ENCODE peak calls at places on chromosomes 11 and 22, in seven cellular contexts. E is cardiac fibroblast; S is psoas muscle; W is body of pancreas; V is BJ; R is CD8-positive, alpha-beta memory T cell; L is CD8-positive, alpha-beta T cell. Z is an unnamed sample.

GRCh38 chr11:93569496-93569895 is 26.3 kb upstream of the SMCO4 start:
- DNase-seq in E (no peak), S (no peak), W (no peak), V (no peak), R (no peak), L (no peak), Z (no peak)

GRCh38 chr11:4484310-4484709 is 1.9 kb downstream of the OR52K1 start:
- DNase-seq in E (no peak), S (no peak), W (no peak), V (no peak), R (no peak), L (no peak), Z (no peak)

GRCh38 chr11:113529606-113530005 is 54.4 kb upstream of the DRD2 start:
- DNase-seq in E (no peak), S (no peak), W (no peak), V (no peak), R (no peak), L (no peak), Z (no peak)

GRCh38 chr22:24431309-24432034 is 4.1 kb downstream of the ADORA2A start:
- DNase-seq in E (no peak), S (no peak), W (no peak), V (no peak), R (no peak), L (no peak), Z (peak; percentile 86)

GRCh38 chr11:116331381-116331780 is 441.4 kb downstream of the BUD13 start:
- DNase-seq in E (no peak), S (no peak), W (no peak), V (no peak), R (no peak), L (no peak), Z (no peak)

GRCh38 chr11:22898036-22898435 is 37.8 kb upstream of the CCDC179 start:
- DNase-seq in E (no peak), S (no peak), W (no peak), V (no peak), R (no peak), L (no peak), Z (no peak)

GRCh38 chr11:76803811-76804600 is 20.9 kb downstream of the TSKU start:
- DNase-seq in E (peak; percentile 42), S (no peak), W (peak; percentile 11), V (no peak), R (no peak), L (no peak), Z (no peak)

GRCh38 chr11:119709638-119710346 is 19.2 kb downstream of the NECTIN1 start:
- DNase-seq in E (peak; percentile 75), S (no peak), W (no peak), V (peak; percentile 46), R (no peak), L (no peak), Z (no peak)

GRCh38 chr11:112227002-112227401 is 774 bp downstream of the PTS start:
- DNase-seq in E (peak; percentile 53), S (no peak), W (no peak), V (no peak), R (no peak), L (no peak), Z (no peak)

GRCh38 chr11:22707119-22707899 is 40.9 kb downstream of the GAS2 start:
- DNase-seq in E (no peak), S (no peak), W (no peak), V (no peak), R (no peak), L (no peak), Z (no peak)

GRCh38 chr11:128036006-128036405 is 551.4 kb downstream of the ETS1 start:
- DNase-seq in E (no peak), S (no peak), W (no peak), V (no peak), R (no peak), L (no peak), Z (no peak)

GRCh38 chr11:77270921-77271320 is 30.6 kb downstream of the GDPD4 start:
- DNase-seq in E (no peak), S (no peak), W (no peak), V (no peak), R (no peak), L (no peak), Z (no peak)

GRCh38 chr22:46518038-46518437 is 19.4 kb downstream of the CELSR1 start:
- DNase-seq in E (no peak), S (no peak), W (no peak), V (no peak), R (no peak), L (no peak), Z (no peak)

GRCh38 chr11:74948546-74948897 is 369 bp downstream of the XRRA1 start:
- DNase-seq in E (peak; percentile 36), S (no peak), W (no peak), V (no peak), R (no peak), L (no peak), Z (no peak)

GRCh38 chr11:119107538-119108150 is 500 bp downstream of the C2CD2L start:
- DNase-seq in E (no peak), S (no peak), W (no peak), V (no peak), R (no peak), L (no peak), Z (no peak)

GRCh38 chr11:380491-380890 is 11.2 kb downstream of the B4GALNT4 start:
- DNase-seq in E (no peak), S (no peak), W (no peak), V (no peak), R (no peak), L (no peak), Z (no peak)

GRCh38 chr11:35523351-35523768 is 2.1 kb downstream of the PAMR1 start:
- DNase-seq in E (peak; percentile 23), S (no peak), W (no peak), V (peak; percentile 53), R (no peak), L (no peak), Z (no peak)

GRCh38 chr22:46934172-46934745 is 171.8 kb downstream of the TBC1D22A start:
- DNase-seq in E (no peak), S (no peak), W (no peak), V (no peak), R (no peak), L (no peak), Z (no peak)

GRCh38 chr11:33000181-33000580 is 15.5 kb upstream of the DEPDC7 start:
- DNase-seq in E (peak; percentile 90), S (no peak), W (no peak), V (peak; percentile 67), R (no peak), L (no peak), Z (no peak)

GRCh38 chr22:41204066-41204465 is 1.0 kb upstream of the L3MBTL2 start:
- DNase-seq in E (no peak), S (no peak), W (no peak), V (no peak), R (no peak), L (no peak), Z (no peak)

GRCh38 chr11:59899532-59899931 is 20.9 kb downstream of the OOSP3 start:
- DNase-seq in E (no peak), S (no peak), W (no peak), V (no peak), R (no peak), L (no peak), Z (no peak)

GRCh38 chr22:46087336-46087690 is 63.0 kb upstream of the PPARA start:
- DNase-seq in E (no peak), S (no peak), W (no peak), V (no peak), R (no peak), L (no peak), Z (no peak)

GRCh38 chr11:129115652-129116585 is 76.2 kb downstream of the ARHGAP32 start:
- DNase-seq in E (peak; percentile 61), S (no peak), W (no peak), V (no peak), R (no peak), L (no peak), Z (no peak)

GRCh38 chr11:79119491-79120284 is 321.1 kb downstream of the TENM4 start:
- DNase-seq in E (no peak), S (no peak), W (no peak), V (no peak), R (no peak), L (no peak), Z (no peak)

DNA sequence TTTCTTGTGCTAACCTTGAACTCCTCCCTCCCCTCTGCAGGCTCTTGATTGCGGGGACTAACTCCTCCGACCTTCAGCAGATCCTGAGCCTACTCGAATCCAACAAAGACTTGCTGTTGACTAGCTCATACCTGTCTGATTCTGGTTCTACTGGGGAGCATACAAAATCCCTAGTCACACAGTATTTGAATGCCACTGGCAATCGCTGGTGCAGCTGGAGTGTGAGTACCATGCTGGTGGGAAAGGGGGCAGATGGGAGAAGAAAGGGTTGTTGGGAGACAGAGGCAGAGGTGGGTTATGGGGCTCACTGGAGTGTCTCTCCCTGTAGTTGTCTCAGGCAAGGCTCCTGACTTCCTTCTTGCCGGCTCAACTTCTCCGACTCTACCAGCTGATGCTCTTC is 4.4 kb downstream of the SLC3A2 start:
- DNase-seq in E (no peak), S (no peak), W (no peak), V (no peak), R (no peak), L (no peak), Z (no peak)
- H3K4me3 ChIP-seq in E (peak overlapping the region; percentile 19), S (no peak overlapping the region), W (no peak overlapping the region), V (no peak overlapping the region), R (no peak overlapping the region), L (no peak overlapping the region), Z (no peak overlapping the region)

GRCh38 chr11:62103141-62103540 is 20.7 kb upstream of the INCENP start:
- DNase-seq in E (no peak), S (no peak), W (no peak), V (no peak), R (no peak), L (no peak), Z (no peak)
- H3K4me3 ChIP-seq in E (no peak overlapping the region), S (no peak overlapping the region), W (no peak overlapping the region), V (no peak overlapping the region), R (no peak overlapping the region), L (no peak overlapping the region), Z (no peak overlapping the region)

DNA sequence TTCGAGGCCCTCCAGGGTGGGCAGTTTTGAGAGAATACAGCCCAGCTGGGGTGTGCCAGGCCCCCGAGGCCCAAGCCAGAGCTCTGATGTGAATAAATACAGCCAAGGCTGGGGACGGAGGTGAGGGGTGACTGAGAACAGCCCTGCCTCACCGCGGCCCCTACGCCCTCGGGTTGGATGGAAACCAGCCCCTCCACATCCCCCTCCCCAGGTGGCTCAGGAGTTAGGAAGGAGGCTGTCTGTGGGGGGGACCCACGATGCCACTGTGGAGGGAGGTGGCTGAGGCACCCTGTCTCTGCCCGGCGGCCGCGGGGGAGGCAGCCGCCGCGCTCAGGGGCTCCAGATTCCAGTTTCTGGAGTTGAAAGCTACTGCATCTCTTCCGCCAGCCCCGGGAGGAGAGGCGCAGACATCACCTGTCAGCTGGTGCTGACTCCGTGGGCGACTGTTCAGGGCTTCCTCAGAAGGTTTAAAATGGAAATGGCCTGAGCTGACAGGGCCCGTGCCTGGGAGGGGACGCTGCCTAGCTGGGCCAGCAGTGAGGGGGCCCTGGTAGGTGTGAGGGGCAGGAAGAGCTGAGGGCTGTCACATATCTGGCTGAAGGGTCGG is 1.4 kb downstream of the FLRT1 start:
- DNase-seq in E (no peak), S (no peak), W (no peak), V (no peak), R (no peak), L (no peak), Z (no peak)
- H3K4me3 ChIP-seq in E (no peak overlapping the region), S (peak overlapping the region; percentile 74), W (no peak overlapping the region), V (no peak overlapping the region), R (no peak overlapping the region), L (no peak overlapping the region), Z (no peak overlapping the region)

DNA sequence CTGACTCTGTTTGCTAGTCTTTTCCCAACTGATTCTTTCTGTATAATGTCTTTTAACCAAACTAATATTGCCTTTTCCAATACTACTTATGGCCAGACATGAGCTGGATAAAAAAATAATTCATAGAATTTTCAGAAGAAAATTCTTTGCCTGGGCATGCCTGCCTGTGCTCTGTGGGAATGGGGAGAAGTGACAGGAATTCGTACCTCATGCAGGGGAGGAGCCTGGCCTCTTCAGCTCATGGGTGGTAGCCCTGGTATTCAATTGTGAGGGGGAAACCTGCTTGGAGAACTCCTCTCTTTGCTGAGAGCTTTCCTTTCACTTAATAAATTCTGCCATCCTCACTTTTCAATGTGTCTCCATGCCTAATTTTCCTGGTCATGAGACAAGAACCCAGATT is 928.8 kb downstream of the FAM181B start:
- DNase-seq in E (no peak), S (no peak), W (no peak), V (no peak), R (no peak), L (no peak), Z (no peak)
- H3K4me3 ChIP-seq in E (no peak overlapping the region), S (no peak overlapping the region), W (no peak overlapping the region), V (no peak overlapping the region), R (no peak overlapping the region), L (no peak overlapping the region), Z (no peak overlapping the region)